ENCODE peak calls at places on chromosomes 12 and 14, in nine cellular contexts. I is A673; K is stomach; Z is MM.1S; M is endothelial cell of umbilical vein; H is heart left ventricle; F is psoas muscle; G is IMR-90; B is CD4-positive, alpha-beta T cell. D is an unnamed sample.

GRCh38 chr12:132489078-132489601 is 811 bp upstream of the FBRSL1 start:
- DNase-seq in H (peak), G (no peak), I (no peak), K (peak), B (peak), M (peak), Z (no peak), F (no peak), D (no peak)

GRCh38 chr14:59690426-59690825 is 113.8 kb upstream of the CCDC175 start:
- DNase-seq in I (no peak), K (no peak), B (no peak), G (no peak), F (no peak), Z (no peak), M (no peak), H (no peak), D (no peak)

GRCh38 chr12:120110550-120111501 is 5.7 kb downstream of the RAB35 start:
- DNase-seq in I (no peak), K (peak), G (no peak), H (peak), M (no peak), Z (no peak), B (peak), F (peak), D (no peak)

GRCh38 chr14:90275820-90276219 is 19.5 kb downstream of the PSMC1 start:
- DNase-seq in H (no peak), K (no peak), B (no peak), M (peak), Z (no peak), I (no peak), F (no peak), G (no peak), D (no peak)

GRCh38 chr12:48954061-48954460 is 3.2 kb downstream of the ARF3 start:
- DNase-seq in B (no peak), G (no peak), H (no peak), Z (no peak), I (no peak), K (no peak), M (no peak), F (no peak), D (no peak)

GRCh38 chr12:115355301-115355700 is 671.3 kb upstream of the TBX3 start:
- DNase-seq in F (no peak), B (no peak), H (no peak), G (peak), I (no peak), Z (no peak), M (no peak), K (no peak), D (no peak)

GRCh38 chr14:99038401-99038800 is 233.6 kb downstream of the BCL11B start:
- DNase-seq in M (no peak), G (no peak), K (peak), I (no peak), H (no peak), Z (no peak), B (no peak), F (no peak), D (no peak)

GRCh38 chr12:1013618-1014489 is 22.8 kb downstream of the ERC1 start:
- DNase-seq in M (peak), I (peak), H (no peak), B (no peak), K (no peak), Z (no peak), G (peak), F (no peak), D (no peak)

GRCh38 chr14:21054123-21054767 is 3.4 kb upstream of the RNASE8 start:
- DNase-seq in M (no peak), F (no peak), H (no peak), K (no peak), Z (no peak), B (no peak), G (no peak), I (no peak), D (no peak)

GRCh38 chr14:95849761-95850160 is 26.9 kb upstream of the TUNAR start:
- DNase-seq in Z (no peak), F (no peak), H (no peak), K (no peak), M (no peak), B (no peak), G (no peak), I (no peak), D (no peak)

GRCh38 chr14:84454114-84454513 is 1075.8 kb upstream of the FLRT2 start:
- DNase-seq in G (no peak), Z (no peak), B (no peak), K (no peak), F (no peak), I (no peak), H (no peak), M (no peak), D (no peak)

GRCh38 chr14:84453541-84453940 is 1076.4 kb upstream of the FLRT2 start:
- DNase-seq in M (no peak), K (no peak), Z (no peak), F (no peak), B (no peak), G (no peak), H (no peak), I (no peak), D (no peak)

GRCh38 chr14:84458881-84459280 is 1071.1 kb upstream of the FLRT2 start:
- DNase-seq in Z (no peak), B (no peak), F (no peak), K (no peak), I (no peak), M (no peak), H (no peak), G (no peak), D (no peak)
- H3K27ac ChIP-seq in Z (no peak), B (no peak), F (no peak), K (no peak), I (no peak), M (no peak), H (no peak), G (no peak), D (no peak)

DNA sequence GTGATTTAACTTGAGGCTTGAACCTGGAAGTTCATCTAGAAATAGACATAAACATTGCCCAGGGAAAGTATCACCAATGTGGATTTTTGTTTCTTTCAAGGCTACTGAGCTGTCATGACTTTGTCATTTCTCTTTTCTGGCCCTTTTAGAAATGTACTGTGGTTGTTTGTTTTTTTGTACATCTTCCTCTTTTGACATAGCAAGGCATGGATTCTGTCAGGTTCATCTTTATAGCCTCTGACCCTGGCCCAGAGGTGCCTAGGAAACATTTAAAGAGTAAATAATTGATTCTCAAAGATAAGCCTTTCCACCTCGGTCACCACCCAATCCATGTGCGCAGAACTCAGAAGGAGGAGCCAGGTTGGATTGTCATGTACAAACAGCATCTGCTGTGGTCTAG is 8.6 kb downstream of the CHST11 start:
- DNase-seq in M (no peak), K (no peak), I (no peak), Z (no peak), G (no peak), F (no peak), H (no peak), B (no peak), D (no peak)
- H3K27ac ChIP-seq in M (no peak), K (peak), I (no peak), Z (no peak), G (no peak), F (no peak), H (no peak), B (no peak), D (no peak)

GRCh38 chr14:56794557-56795283 is 15.6 kb downstream of the OTX2 start:
- DNase-seq in G (no peak), I (no peak), M (no peak), H (no peak), K (no peak), F (no peak), B (no peak), Z (no peak), D (no peak)

GRCh38 chr14:56795284-56795622 is 15.0 kb downstream of the OTX2 start:
- DNase-seq in G (no peak), H (no peak), I (no peak), F (no peak), K (no peak), Z (no peak), M (no peak), B (no peak), D (no peak)

GRCh38 chr14:56797569-56798446 is 12.5 kb downstream of the OTX2 start:
- DNase-seq in F (no peak), I (no peak), M (no peak), Z (no peak), G (no peak), K (no peak), B (no peak), H (no peak), D (no peak)

GRCh38 chr14:56797003-56797568 is 13.2 kb downstream of the OTX2 start:
- DNase-seq in G (no peak), B (no peak), K (no peak), H (no peak), I (no peak), F (no peak), Z (no peak), M (no peak), D (no peak)

GRCh38 chr14:56796259-56796658 is 14.0 kb downstream of the OTX2 start:
- DNase-seq in B (no peak), H (no peak), Z (no peak), I (peak), K (no peak), M (no peak), F (no peak), G (no peak), D (no peak)
- H3K27ac ChIP-seq in B (no peak), H (no peak), Z (no peak), I (no peak), K (no peak), M (no peak), F (no peak), G (no peak), D (no peak)

DNA sequence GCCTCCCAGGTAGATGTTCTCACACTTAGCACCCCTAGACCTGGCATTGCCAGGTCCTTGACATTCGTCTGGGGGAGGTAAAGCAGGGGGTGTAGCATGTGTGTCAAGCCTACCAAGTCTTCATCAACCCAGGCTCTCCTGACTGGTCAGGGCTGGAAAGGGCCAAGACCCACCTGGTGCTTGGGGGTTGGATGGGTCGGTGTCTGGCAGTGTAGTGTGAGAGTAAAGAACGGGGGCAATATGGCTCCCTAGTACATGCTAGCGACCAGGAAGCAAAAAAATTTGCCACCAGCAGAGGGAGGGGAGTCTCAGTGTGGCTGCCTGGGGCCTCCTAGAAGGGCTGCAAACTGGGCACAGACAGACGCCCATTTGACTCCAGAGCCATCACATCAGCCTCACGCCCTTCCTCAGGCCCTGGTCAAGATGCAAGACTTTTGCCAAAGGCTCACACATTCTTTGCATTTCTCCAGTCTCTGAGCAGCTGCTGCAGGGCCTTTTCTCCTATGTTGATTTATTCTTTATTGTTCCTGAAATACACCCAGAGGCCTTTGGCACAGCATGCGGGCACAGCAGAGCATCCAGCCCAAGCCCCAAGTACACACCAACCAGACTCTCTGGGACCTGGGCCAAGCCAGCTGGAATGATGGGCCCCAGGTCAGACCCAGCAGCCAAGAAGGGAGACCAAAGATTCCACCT is 38.3 kb upstream of the PNMA1 start:
- DNase-seq in K (peak), F (peak), I (peak), M (peak), H (peak), Z (no peak), G (peak), B (no peak), D (peak)
- H3K27ac ChIP-seq in K (peak), F (peak), I (peak), M (peak), H (peak), Z (no peak), G (peak), B (peak), D (peak)

DNA sequence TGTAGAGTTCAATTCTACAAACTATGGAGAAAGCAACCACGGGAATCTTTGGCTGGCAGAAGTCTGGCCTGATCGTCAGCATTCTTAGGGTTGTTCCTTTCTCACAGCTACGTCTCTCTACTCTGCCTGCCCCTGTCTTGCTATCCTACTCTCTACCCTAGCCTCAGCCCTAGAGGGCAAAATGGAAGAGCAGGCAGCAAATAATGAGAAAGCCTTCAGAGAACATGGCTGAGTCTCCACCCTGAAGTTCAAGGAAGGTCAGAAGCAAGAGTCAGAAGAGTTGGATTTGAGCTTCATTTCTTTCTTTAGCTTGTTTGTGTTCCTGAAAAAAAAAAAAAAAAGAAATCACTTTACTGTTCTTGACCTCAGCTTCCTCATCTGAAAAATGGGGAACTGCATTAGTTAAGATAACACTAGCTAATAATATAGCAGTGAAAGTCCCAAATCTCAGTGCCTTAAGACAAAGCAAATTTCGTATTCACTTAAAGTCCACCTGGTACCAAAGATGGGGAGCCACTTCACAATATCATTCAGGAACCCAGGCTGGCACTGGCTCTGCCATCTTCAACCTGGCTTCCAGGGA is 50.2 kb upstream of the CCND2 start:
- DNase-seq in K (no peak), B (no peak), I (no peak), H (no peak), G (no peak), Z (no peak), F (no peak), M (no peak), D (no peak)
- H3K27ac ChIP-seq in K (no peak), B (no peak), I (no peak), H (no peak), G (no peak), Z (no peak), F (no peak), M (no peak), D (no peak)

D was measured in substantia nigra.